ENCODE peak calls at places on chromosomes 6 and 20, in six cellular contexts. D, B, U, N, V and W are unnamed samples.

GRCh38 chr6:147390909-147391536 is 117.5 kb upstream of the SAMD5 start:
- DNase-seq in D (no peak), B (no peak), U (no peak), N (no peak), V (peak; percentile 4), W (peak; percentile 25)

GRCh38 chr20:5770240-5770986 is 20.2 kb downstream of the SHLD1 start:
- DNase-seq in D (no peak), B (no peak), U (no peak), N (no peak), V (no peak), W (peak; percentile 78)

GRCh38 chr6:116513224-116513875 is 1.9 kb downstream of the CALHM5 start:
- DNase-seq in D (no peak), B (no peak), U (no peak), N (no peak), V (no peak), W (no peak)

GRCh38 chr6:141932685-141933084 is 200.0 kb upstream of the GJE1 start:
- DNase-seq in D (no peak), B (no peak), U (no peak), N (no peak), V (no peak), W (no peak)

GRCh38 chr6:15626878-15627683 is 35.7 kb downstream of the DTNBP1 start:
- DNase-seq in D (no peak), B (no peak), U (no peak), N (no peak), V (no peak), W (no peak)

GRCh38 chr6:28553986-28554881 is 28.6 kb downstream of the GPX5 start:
- DNase-seq in D (no peak), B (no peak), U (no peak), N (no peak), V (no peak), W (no peak)

GRCh38 chr6:140653985-140654384 is 1279.5 kb upstream of the CITED2 start:
- DNase-seq in D (no peak), B (no peak), U (no peak), N (no peak), V (no peak), W (no peak)

GRCh38 chr20:5143856-5144255 is 17.0 kb downstream of the CDS2 start:
- DNase-seq in D (no peak), B (no peak), U (no peak), N (no peak), V (no peak), W (no peak)

GRCh38 chr6:9494864-9495263 is 920.0 kb downstream of the TFAP2A start:
- DNase-seq in D (no peak), B (no peak), U (no peak), N (no peak), V (peak; percentile 84), W (no peak)

GRCh38 chr20:47789081-47789998 is 4.1 kb upstream of the SULF2 start:
- DNase-seq in D (no peak), B (no peak), U (no peak), N (no peak), V (peak; percentile 62), W (no peak)
- H3K4me1 ChIP-seq in D (peaks cover 8% of the 10 kb centered on the region), B (peaks cover 25% of the 10 kb centered on the region), U (peaks cover 35% of the 10 kb centered on the region), N (peaks cover 37% of the 10 kb centered on the region), V (peaks cover 23% of the 10 kb centered on the region), W (no peaks in the 10 kb centered on the region)

GRCh38 chr6:4778086-4778485 is 1.9 kb downstream of the CDYL start:
- DNase-seq in D (no peak), B (no peak), U (no peak), N (no peak), V (no peak), W (peak; percentile 10)
- H3K4me3 ChIP-seq in D (no peak overlapping the region), B (no peak overlapping the region), U (peak overlapping the region; percentile 80), N (no peak overlapping the region), V (peak overlapping the region; percentile 73), W (peak overlapping the region; percentile 74)

GRCh38 chr6:118720125-118720473 is 68.7 kb upstream of the CEP85L start:
- DNase-seq in D (no peak), B (no peak), U (no peak), N (no peak), V (no peak), W (no peak)
- H3K4me1 ChIP-seq in D (no peaks in the 10 kb centered on the region), B (peaks cover 4% of the 10 kb centered on the region), U (no peaks in the 10 kb centered on the region), N (peaks cover 4% of the 10 kb centered on the region), V (peaks cover 8% of the 10 kb centered on the region), W (peaks cover 36% of the 10 kb centered on the region)

GRCh38 chr20:43515628-43516027 is 8.1 kb downstream of the L3MBTL1 start:
- DNase-seq in D (no peak), B (no peak), U (no peak), N (no peak), V (no peak), W (peak; percentile 7)
- H3K4me3 ChIP-seq in D (no peak overlapping the region), B (no peak overlapping the region), U (no peak overlapping the region), N (no peak overlapping the region), V (no peak overlapping the region), W (peak overlapping the region; percentile 79)

DNA sequence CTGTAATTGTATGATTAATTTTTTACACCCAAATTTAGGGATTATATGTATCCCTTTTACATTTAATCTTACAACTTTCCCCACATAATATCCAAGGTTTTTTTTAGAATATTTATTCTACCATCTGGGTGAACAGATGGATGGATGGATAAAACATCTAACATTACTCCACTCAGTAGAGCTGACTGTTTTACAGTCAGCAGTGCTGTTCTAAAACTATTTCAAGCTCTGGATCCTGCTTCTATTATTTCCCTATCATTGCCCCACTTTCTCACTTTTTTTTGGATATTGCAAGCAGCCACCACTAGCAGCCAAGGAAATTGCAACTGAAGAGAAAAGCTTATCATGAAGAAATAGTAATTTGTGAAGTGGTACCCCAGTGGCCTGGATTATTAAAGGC is 173.7 kb downstream of the ARHGAP18 start:
- DNase-seq in D (no peak), B (no peak), U (no peak), N (no peak), V (no peak), W (no peak)
- H3K4me1 ChIP-seq in D (no peaks in the 10 kb centered on the region), B (no peaks in the 10 kb centered on the region), U (no peaks in the 10 kb centered on the region), N (no peaks in the 10 kb centered on the region), V (no peaks in the 10 kb centered on the region), W (no peaks in the 10 kb centered on the region)

DNA sequence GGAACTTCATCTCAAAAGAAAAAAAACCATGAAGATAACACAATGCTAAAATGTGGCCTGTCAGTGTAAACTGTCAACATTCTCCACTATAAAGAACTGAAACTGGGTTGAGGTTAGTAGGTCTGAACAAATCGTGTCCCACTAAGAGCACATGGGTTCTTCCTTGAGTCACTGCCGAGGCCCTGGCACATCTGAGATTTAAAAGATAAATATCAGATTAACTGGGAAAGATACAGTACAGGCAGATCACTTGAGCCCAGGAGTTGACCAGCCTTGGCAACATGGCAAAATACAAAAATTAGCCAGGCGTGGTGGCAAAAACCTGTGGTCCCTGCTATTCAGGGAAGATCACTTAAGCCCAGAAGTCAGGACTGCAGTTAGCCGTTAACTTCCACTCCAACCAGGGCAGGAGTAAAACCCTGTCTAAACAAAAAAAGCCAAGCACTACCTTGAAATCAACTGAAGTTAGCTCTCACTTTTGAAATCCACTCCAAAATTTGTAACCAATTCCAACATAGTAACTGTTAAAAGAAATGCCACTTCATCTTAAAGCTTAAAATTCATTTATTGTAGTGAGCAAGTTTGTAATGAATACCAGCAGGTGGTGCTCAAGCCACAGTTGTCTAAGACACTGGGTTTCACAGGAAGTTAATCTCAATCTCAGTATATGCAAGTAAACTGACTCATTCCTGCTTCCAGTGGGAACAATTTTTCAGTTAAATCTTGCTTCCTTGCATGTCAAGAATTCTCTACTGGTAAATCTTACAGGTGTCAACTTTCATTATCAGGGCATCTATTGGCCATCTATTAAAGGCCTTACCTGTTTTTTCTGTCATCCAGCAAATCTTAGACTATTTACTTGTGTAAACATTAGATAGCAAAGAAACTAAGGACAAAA is 5.4 kb downstream of the EEF1A1 start:
- DNase-seq in D (peak; percentile 82), B (no peak), U (no peak), N (peak; percentile 66), V (peak; percentile 73), W (peak; percentile 80)
- H3K4me3 ChIP-seq in D (no peak overlapping the region), B (no peak overlapping the region), U (no peak overlapping the region), N (no peak overlapping the region), V (peak overlapping the region; percentile 65), W (peak overlapping the region; percentile 58)